ENCODE peak calls at places on chromosome 12, in six cellular contexts. One of them, this sample, is unnamed. For H3K4me1, the result is how much of the 10 kb centered on the place peaks cover.

GRCh38 chr12:122125452-122126341 is 47.1 kb downstream of the MLXIP start:
- DNase-seq in HCT116: no peak
- DNase-seq in GM23338: no peak
- DNase-seq in transverse colon: no peak
- DNase-seq in breast epithelium: no peak
- DNase-seq in stomach: no peak
- DNase-seq in this sample: no peak

GRCh38 chr12:59651230-59651920 is 55.5 kb downstream of the SLC16A7 start:
- DNase-seq in GM23338: no peak
- DNase-seq in breast epithelium: no peak
- DNase-seq in transverse colon: no peak
- DNase-seq in HCT116: no peak
- DNase-seq in stomach: no peak
- DNase-seq in this sample: no peak

GRCh38 chr12:132357623-132358186 is 28.3 kb upstream of the GALNT9 start:
- DNase-seq in transverse colon: no peak
- DNase-seq in breast epithelium: no peak
- DNase-seq in GM23338: no peak
- DNase-seq in HCT116: no peak
- DNase-seq in stomach: no peak
- DNase-seq in this sample: no peak

GRCh38 chr12:92696240-92696639 is 6.5 kb upstream of the PLEKHG7 start:
- DNase-seq in transverse colon: peak
- DNase-seq in breast epithelium: no peak
- DNase-seq in stomach: no peak
- DNase-seq in GM23338: no peak
- DNase-seq in HCT116: no peak
- DNase-seq in this sample: no peak

GRCh38 chr12:58920102-58920955 is at the start of gene LRIG3:
- DNase-seq in HCT116: peak
- DNase-seq in breast epithelium: peak
- DNase-seq in GM23338: peak
- DNase-seq in stomach: peak
- DNase-seq in transverse colon: peak
- DNase-seq in this sample: peak

GRCh38 chr12:55659486-55660385 is 23.0 kb downstream of the OR10P1 start:
- DNase-seq in breast epithelium: no peak
- DNase-seq in transverse colon: peak
- DNase-seq in HCT116: no peak
- DNase-seq in GM23338: peak
- DNase-seq in stomach: no peak
- DNase-seq in this sample: no peak

GRCh38 chr12:57475271-57476161 is 4.2 kb downstream of the ARHGAP9 start:
- DNase-seq in HCT116: no peak
- DNase-seq in GM23338: peak
- DNase-seq in stomach: no peak
- DNase-seq in transverse colon: no peak
- DNase-seq in breast epithelium: no peak
- DNase-seq in this sample: no peak

GRCh38 chr12:48890657-48891418 is 25.2 kb upstream of the RND1 start:
- DNase-seq in HCT116: peak
- DNase-seq in GM23338: peak
- DNase-seq in breast epithelium: peak
- DNase-seq in transverse colon: peak
- DNase-seq in stomach: peak
- DNase-seq in this sample: peak

GRCh38 chr12:9943244-9943643 is 11.1 kb upstream of the CLEC2A start:
- DNase-seq in transverse colon: no peak
- DNase-seq in GM23338: peak
- DNase-seq in breast epithelium: no peak
- DNase-seq in HCT116: no peak
- DNase-seq in stomach: no peak
- DNase-seq in this sample: no peak

GRCh38 chr12:103441437-103442186 is 54.2 kb downstream of the C12orf42 start:
- DNase-seq in GM23338: no peak
- DNase-seq in breast epithelium: no peak
- DNase-seq in stomach: no peak
- DNase-seq in HCT116: no peak
- DNase-seq in transverse colon: peak
- DNase-seq in this sample: no peak

GRCh38 chr12:121196902-121197301 is 13.0 kb upstream of the P2RX4 start:
- DNase-seq in transverse colon: no peak
- DNase-seq in HCT116: no peak
- DNase-seq in stomach: no peak
- DNase-seq in breast epithelium: no peak
- DNase-seq in GM23338: no peak
- DNase-seq in this sample: no peak

GRCh38 chr12:91986084-91986483 is 159.6 kb downstream of the BTG1 start:
- DNase-seq in GM23338: peak
- DNase-seq in stomach: no peak
- DNase-seq in transverse colon: no peak
- DNase-seq in HCT116: no peak
- DNase-seq in breast epithelium: no peak
- DNase-seq in this sample: no peak

GRCh38 chr12:57840701-57841100 is 5.8 kb downstream of the CTDSP2 start:
- DNase-seq in HCT116: no peak
- DNase-seq in GM23338: no peak
- DNase-seq in breast epithelium: no peak
- DNase-seq in transverse colon: no peak
- DNase-seq in stomach: peak
- DNase-seq in this sample: no peak

GRCh38 chr12:124032265-124032886 is 59.4 kb downstream of the ZNF664 start:
- DNase-seq in breast epithelium: no peak
- DNase-seq in stomach: peak
- DNase-seq in transverse colon: peak
- DNase-seq in HCT116: peak
- DNase-seq in GM23338: peak
- DNase-seq in this sample: peak

GRCh38 chr12:43459285-43459684 is 92.7 kb downstream of the ADAMTS20 start:
- DNase-seq in breast epithelium: no peak
- DNase-seq in transverse colon: no peak
- DNase-seq in GM23338: no peak
- DNase-seq in stomach: no peak
- DNase-seq in HCT116: no peak
- DNase-seq in this sample: no peak

GRCh38 chr12:3751151-3752095 is 1.5 kb downstream of the CRACR2A start:
- DNase-seq in transverse colon: no peak
- DNase-seq in HCT116: no peak
- DNase-seq in stomach: no peak
- DNase-seq in breast epithelium: no peak
- DNase-seq in GM23338: no peak
- DNase-seq in this sample: no peak

GRCh38 chr12:3752096-3752709 is 706 bp downstream of the CRACR2A start:
- DNase-seq in GM23338: no peak
- DNase-seq in transverse colon: peak
- DNase-seq in stomach: peak
- DNase-seq in breast epithelium: no peak
- DNase-seq in HCT116: peak
- DNase-seq in this sample: no peak

GRCh38 chr12:3750616-3751015 is 2.3 kb downstream of the CRACR2A start:
- DNase-seq in stomach: no peak
- DNase-seq in HCT116: no peak
- DNase-seq in transverse colon: no peak
- DNase-seq in GM23338: no peak
- DNase-seq in breast epithelium: no peak
- DNase-seq in this sample: no peak

GRCh38 chr12:3753549-3754284 is 808 bp upstream of the CRACR2A start:
- DNase-seq in GM23338: no peak
- DNase-seq in stomach: no peak
- DNase-seq in breast epithelium: no peak
- DNase-seq in HCT116: no peak
- DNase-seq in transverse colon: no peak
- DNase-seq in this sample: no peak

GRCh38 chr12:3752741-3753486 is at the start of gene CRACR2A:
- DNase-seq in GM23338: peak
- DNase-seq in HCT116: peak
- DNase-seq in transverse colon: peak
- DNase-seq in breast epithelium: no peak
- DNase-seq in stomach: peak
- DNase-seq in this sample: no peak
- TF ChIP-seq CTCF in GM23338: peak
- TF ChIP-seq CTCF in HCT116: peak
- TF ChIP-seq CTCF in transverse colon: peak
- TF ChIP-seq CTCF in breast epithelium: peak
- TF ChIP-seq CTCF in stomach: no peak
- TF ChIP-seq CTCF in this sample: peak

GRCh38 chr12:128737292-128737966 is 86.3 kb downstream of the SLC15A4 start:
- DNase-seq in stomach: no peak
- DNase-seq in HCT116: no peak
- DNase-seq in transverse colon: no peak
- DNase-seq in breast epithelium: no peak
- DNase-seq in GM23338: no peak
- DNase-seq in this sample: no peak
- TF ChIP-seq POLR2AphosphoS5 in stomach: no peak
- TF ChIP-seq POLR2AphosphoS5 in HCT116: no peak
- TF ChIP-seq POLR2AphosphoS5 in transverse colon: no peak
- TF ChIP-seq POLR2AphosphoS5 in breast epithelium: no peak
- TF ChIP-seq POLR2AphosphoS5 in GM23338: no peak
- TF ChIP-seq POLR2AphosphoS5 in this sample: no peak

DNA sequence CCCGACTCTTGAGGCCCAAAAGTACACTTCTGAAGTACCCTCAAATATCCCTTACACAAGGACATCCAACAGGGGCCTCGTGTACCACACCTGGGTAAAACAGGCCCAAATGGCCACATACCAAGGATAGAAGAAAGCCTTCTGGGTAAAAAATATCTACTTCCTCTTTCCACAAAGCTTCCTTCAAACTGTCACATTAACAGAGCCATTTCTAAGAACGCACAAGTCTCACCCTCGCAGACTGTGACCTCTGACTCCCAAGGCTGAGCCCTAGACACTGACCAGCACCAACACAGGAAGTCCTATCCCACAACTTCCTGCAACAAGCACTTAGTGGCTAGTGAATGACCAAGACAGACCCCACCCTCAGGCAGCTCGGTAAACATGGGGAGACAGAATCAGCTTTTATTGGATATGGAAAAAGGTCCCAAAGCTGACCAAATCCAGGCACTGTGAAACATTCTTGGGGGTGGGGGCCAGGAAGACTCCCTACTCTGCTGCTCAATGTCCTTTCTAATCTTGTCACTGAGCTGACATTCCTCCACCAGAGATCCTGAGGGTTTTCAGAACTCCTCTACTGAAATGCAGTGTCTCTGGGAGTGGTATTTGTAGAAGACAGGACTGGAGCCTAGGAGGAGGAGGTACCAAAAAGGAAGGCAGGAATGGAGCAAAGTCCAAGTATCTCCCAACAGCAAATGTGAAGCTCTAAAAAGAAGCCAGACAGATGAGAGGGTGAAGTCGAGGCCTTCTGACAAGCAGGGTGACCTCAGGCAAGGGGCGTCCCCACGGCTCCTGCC is 15.9 kb downstream of the KCTD10 start:
- DNase-seq in breast epithelium: no peak
- DNase-seq in stomach: no peak
- DNase-seq in transverse colon: peak
- DNase-seq in GM23338: no peak
- DNase-seq in HCT116: no peak
- DNase-seq in this sample: no peak
- H3K4me1 ChIP-seq in breast epithelium: under half
- H3K4me1 ChIP-seq in stomach: half or more
- H3K4me1 ChIP-seq in transverse colon: half or more
- H3K4me1 ChIP-seq in GM23338: half or more
- H3K4me1 ChIP-seq in HCT116: under half
- H3K4me1 ChIP-seq in this sample: under half

GRCh38 chr12:27384261-27384590 is 51.6 kb downstream of the BMAL2 start:
- DNase-seq in GM23338: no peak
- DNase-seq in breast epithelium: no peak
- DNase-seq in HCT116: no peak
- DNase-seq in transverse colon: no peak
- DNase-seq in stomach: no peak
- DNase-seq in this sample: no peak
- TF ChIP-seq CTCF in GM23338: no peak
- TF ChIP-seq CTCF in breast epithelium: no peak
- TF ChIP-seq CTCF in HCT116: no peak
- TF ChIP-seq CTCF in transverse colon: no peak
- TF ChIP-seq CTCF in stomach: no peak
- TF ChIP-seq CTCF in this sample: no peak

GRCh38 chr12:62977419-62977818 is 42.5 kb upstream of the PPM1H start:
- DNase-seq in stomach: peak
- DNase-seq in HCT116: peak
- DNase-seq in GM23338: no peak
- DNase-seq in transverse colon: peak
- DNase-seq in breast epithelium: no peak
- DNase-seq in this sample: no peak
- TF ChIP-seq POLR2AphosphoS5 in stomach: no peak
- TF ChIP-seq POLR2AphosphoS5 in HCT116: no peak
- TF ChIP-seq POLR2AphosphoS5 in GM23338: no peak
- TF ChIP-seq POLR2AphosphoS5 in transverse colon: no peak
- TF ChIP-seq POLR2AphosphoS5 in breast epithelium: no peak
- TF ChIP-seq POLR2AphosphoS5 in this sample: no peak